ENCODE peak calls at places on chromosomes 4 and X, in five cellular contexts. L, J, Y, S and U are unnamed samples.

GRCh38 chr4:80336582-80336981 is 1.1 kb downstream of the CFAP299 start:
- DNase-seq in L (peak; percentile 32), S (peak; percentile 53), Y (no peak), J (peak; percentile 2), U (peak; percentile 39)

GRCh38 chr4:77074961-77075855 is 581 bp downstream of the CCNI start:
- DNase-seq in S (peak; percentile 76), J (no peak), L (peak; percentile 65), Y (no peak), U (peak; percentile 79)

GRCh38 chrX:18931972-18932371 is 51.9 kb downstream of the PHKA2 start:
- DNase-seq in Y (no peak), L (peak; percentile 30), S (peak; percentile 64), J (peak; percentile 16), U (peak; percentile 6)

GRCh38 chr4:43146198-43146597 is 253.7 kb downstream of the GRXCR1 start:
- DNase-seq in L (no peak), S (no peak), Y (no peak), J (no peak), U (no peak)

GRCh38 chr4:15479089-15479912 is 9.6 kb downstream of the CC2D2A start:
- DNase-seq in L (peak; percentile 89), J (peak; percentile 58), Y (no peak), S (peak; percentile 74), U (peak; percentile 52)

GRCh38 chr4:42048394-42048793 is 58.1 kb downstream of the SLC30A9 start:
- DNase-seq in J (peak; percentile 8), L (peak; percentile 94), S (no peak), Y (no peak), U (no peak)

GRCh38 chr4:42653606-42654560 is 3.0 kb downstream of the ATP8A1 start:
- DNase-seq in S (no peak), L (no peak), J (no peak), Y (no peak), U (no peak)

GRCh38 chrX:154370300-154370881 is 4.0 kb downstream of the FLNA start:
- DNase-seq in J (no peak), Y (no peak), S (peak; percentile 61), L (no peak), U (peak; percentile 15)

GRCh38 chr4:145481164-145481941 is at the start of gene SMAD1:
- DNase-seq in S (peak; percentile 88), J (peak; percentile 28), L (peak; percentile 82), Y (no peak), U (peak; percentile 13)

GRCh38 chr4:7254736-7255487 is 62.6 kb downstream of the SORCS2 start:
- DNase-seq in S (no peak), Y (peak; percentile 54), J (no peak), L (no peak), U (no peak)

GRCh38 chr4:169745291-169745690 is 12.5 kb downstream of the HPF1 start:
- DNase-seq in S (no peak), L (peak; percentile 65), J (no peak), Y (no peak), U (no peak)

GRCh38 chr4:181959121-181959520 is 284.1 kb upstream of the TENM3 start:
- DNase-seq in Y (no peak), L (peak; percentile 89), J (no peak), S (no peak), U (no peak)

GRCh38 chr4:20840648-20841190 is 140.5 kb downstream of the PACRGL start:
- DNase-seq in J (no peak), S (no peak), Y (no peak), L (no peak), U (no peak)

GRCh38 chr4:62279689-62280088 is 1079.6 kb downstream of the ADGRL3 start:
- DNase-seq in Y (no peak), J (no peak), S (no peak), L (no peak), U (no peak)

GRCh38 chrX:30582664-30583063 is 5.1 kb upstream of the TASL start:
- DNase-seq in S (no peak), Y (no peak), L (no peak), J (no peak), U (no peak)

GRCh38 chr4:55296076-55296475 is 50.0 kb upstream of the SRD5A3 start:
- DNase-seq in L (no peak), S (no peak), Y (no peak), J (no peak), U (no peak)

GRCh38 chrX:37302569-37302968 is 46.6 kb upstream of the PRRG1 start:
- DNase-seq in L (peak; percentile 21), Y (no peak), S (no peak), J (no peak), U (no peak)

GRCh38 chrX:352181-352580 is 33.6 kb upstream of the GTPBP6 start:
- DNase-seq in L (no peak), Y (no peak), S (no peak), J (no peak), U (no peak)

GRCh38 chr4:56757821-56758400 is 63.6 kb downstream of the SPINK2 start:
- DNase-seq in Y (peak; percentile 82), S (no peak), J (peak; percentile 68), L (peak; percentile 94), U (no peak)

GRCh38 chr4:37528161-37528560 is 158.0 kb downstream of the RELL1 start:
- DNase-seq in Y (no peak), L (no peak), S (no peak), J (no peak), U (no peak)

GRCh38 chrX:14873676-14874049 is 442 bp downstream of the MOSPD2 start:
- DNase-seq in J (no peak), L (no peak), S (no peak), Y (no peak), U (no peak)

GRCh38 chr4:76562161-76562560 is 127.1 kb downstream of the SHROOM3 start:
- DNase-seq in Y (no peak), L (peak; percentile 91), S (no peak), J (no peak), U (no peak)

GRCh38 chrX:39645059-39645895 is 452.5 kb downstream of the BCOR start:
- DNase-seq in Y (no peak), S (no peak), J (no peak), L (peak; percentile 59), U (peak; percentile 20)

GRCh38 chr4:83281326-83281725 is 3.3 kb downstream of the COQ2 start:
- DNase-seq in S (no peak), L (no peak), J (no peak), Y (no peak), U (no peak)

GRCh38 chr4:139972305-139972704 is 181.7 kb downstream of the MAML3 start:
- DNase-seq in J (no peak), Y (no peak), L (no peak), S (no peak), U (no peak)

GRCh38 chr4:100391086-100391485 is 126.7 kb downstream of the EMCN start:
- DNase-seq in J (no peak), L (no peak), Y (no peak), S (no peak), U (no peak)

GRCh38 chr4:137968956-137969709 is 273.0 kb downstream of the SLC7A11 start:
- DNase-seq in S (no peak), Y (no peak), J (no peak), L (peak; percentile 59), U (peak; percentile 43)

GRCh38 chrX:40197071-40197470 is 99.3 kb upstream of the BCOR start:
- DNase-seq in Y (no peak), S (no peak), L (no peak), J (no peak), U (peak; percentile 76)

GRCh38 chr4:11503166-11503565 is 74.5 kb upstream of the HS3ST1 start:
- DNase-seq in L (no peak), Y (no peak), J (no peak), S (no peak), U (no peak)

GRCh38 chr4:99219479-99219878 is 433 bp upstream of the ADH6 start:
- DNase-seq in S (no peak), J (no peak), L (no peak), Y (no peak), U (no peak)

DNA sequence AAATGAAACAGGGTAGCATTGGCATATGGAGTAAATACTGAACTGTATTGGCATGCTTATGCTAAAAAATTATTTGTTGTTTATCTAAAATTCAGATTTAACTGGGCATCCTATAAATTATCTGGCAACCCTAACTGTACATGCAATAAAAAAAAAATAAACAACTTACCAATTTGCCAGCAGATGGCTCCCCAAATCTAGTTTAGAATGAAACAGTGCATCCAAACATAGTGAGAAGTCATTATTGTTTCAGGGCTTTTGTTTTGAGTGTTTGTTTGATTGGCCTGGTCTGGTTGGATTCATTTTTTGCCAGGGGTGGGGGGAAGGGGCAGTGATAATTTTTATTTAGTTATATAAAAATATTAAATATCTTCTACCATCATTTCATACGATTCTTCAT is 12.8 kb upstream of the NSUN7 start:
- DNase-seq in J (peak; percentile 22), S (peak; percentile 53), Y (no peak), L (peak; percentile 22), U (no peak)
- TF ChIP-seq RCOR1 in J (no peak), S (no peak), Y (no peak), L (no peak), U (no peak)

DNA sequence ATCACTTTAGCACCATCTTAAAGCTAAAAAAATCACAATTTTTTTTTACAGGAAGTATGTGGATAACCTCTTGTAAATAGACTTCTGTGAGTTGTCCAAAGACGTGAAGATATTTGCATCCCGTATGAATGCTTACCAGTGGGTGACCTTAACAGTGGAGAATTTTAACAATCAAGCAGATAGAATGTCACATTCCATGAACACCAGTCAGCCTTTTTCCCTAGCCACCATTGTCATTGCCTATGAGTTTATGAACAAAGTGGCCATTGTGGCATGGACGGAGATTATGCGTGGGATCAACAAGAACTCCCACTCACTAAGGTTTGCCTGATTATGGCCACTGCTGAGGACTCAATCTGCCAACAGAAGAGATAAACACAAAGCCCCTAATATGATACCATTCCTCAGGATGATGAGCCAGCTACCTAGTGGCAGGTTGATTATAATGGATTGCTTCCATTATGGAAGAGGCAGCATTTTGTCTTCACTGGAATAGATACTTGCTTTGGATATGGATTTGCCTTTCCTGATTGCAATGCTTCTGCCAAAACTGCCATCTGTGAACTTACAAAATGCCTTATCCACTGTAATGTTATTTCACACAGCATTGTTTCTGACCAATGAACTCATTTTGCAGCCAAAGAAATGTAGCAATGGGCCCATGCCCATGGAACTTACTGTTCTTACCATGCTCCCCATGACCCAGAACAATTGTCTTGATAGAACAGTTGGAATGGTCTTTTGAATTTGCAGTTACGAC is 830.9 kb upstream of the NDST4 start:
- DNase-seq in J (no peak), L (no peak), S (no peak), Y (no peak), U (no peak)
- TF ChIP-seq RCOR1 in J (no peak), L (no peak), S (no peak), Y (no peak), U (no peak)

GRCh38 chrX:48498374-48498809 is 10.4 kb upstream of the PORCN start:
- DNase-seq in J (no peak), S (no peak), L (peak; percentile 74), Y (no peak), U (no peak)
- TF ChIP-seq RCOR1 in J (no peak), S (no peak), L (no peak), Y (no peak), U (no peak)

DNA sequence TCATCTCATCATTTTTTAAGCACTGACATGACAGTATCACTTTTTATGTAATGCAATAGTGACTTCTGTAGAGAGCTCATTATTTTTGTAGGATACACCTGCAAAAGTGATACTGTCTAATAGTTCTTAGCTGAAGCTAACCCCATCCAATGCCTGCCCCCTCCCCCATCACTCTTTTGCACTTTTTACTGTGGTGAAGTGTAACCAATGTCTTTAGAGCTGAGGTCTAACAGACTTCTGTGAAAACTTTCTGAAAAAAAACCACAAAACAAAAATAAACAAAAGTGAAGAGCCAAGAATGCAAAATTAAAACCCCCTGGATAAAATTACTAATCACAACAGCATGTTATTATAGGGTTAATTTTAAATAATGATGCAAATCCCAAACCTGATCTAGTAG is 301.1 kb downstream of the ANK2 start:
- DNase-seq in J (no peak), Y (peak; percentile 17), L (no peak), S (no peak), U (no peak)
- TF ChIP-seq RCOR1 in J (no peak), Y (no peak), L (no peak), S (no peak), U (no peak)